ENCODE peak calls at places on chromosomes 13 and 19, in five cellular contexts. K is sigmoid colon, L is neuronal stem cell, C is fibroblast of lung, V is aorta. F is an unnamed sample.

GRCh38 chr19:441213-441823 is 19.5 kb downstream of the SHC2 start:
- DNase-seq in K (no peak), L (no peak), C (no peak), V (no peak), F (no peak)

GRCh38 chr13:91349992-91350911 is 2.8 kb downstream of the MIR17HG start:
- DNase-seq in K (no peak), L (no peak), C (no peak), V (no peak), F (no peak)

GRCh38 chr13:46751811-46752635 is 44.9 kb downstream of the ESD start:
- DNase-seq in K (no peak), L (no peak), C (no peak), V (no peak), F (no peak)

GRCh38 chr13:94209110-94209509 is 270.4 kb downstream of the DCT start:
- DNase-seq in K (no peak), L (no peak), C (peak; percentile 6), V (no peak), F (no peak)

GRCh38 chr19:18044825-18045304 is 36.9 kb downstream of the ARRDC2 start:
- DNase-seq in K (peak; percentile 87), L (no peak), C (peak; percentile 60), V (peak; percentile 86), F (peak; percentile 95)

GRCh38 chr13:109131698-109132257 is 502.4 kb downstream of the MYO16 start:
- DNase-seq in K (no peak), L (no peak), C (no peak), V (no peak), F (no peak)

GRCh38 chr13:80074143-80074752 is 266.7 kb downstream of the SPRY2 start:
- DNase-seq in K (no peak), L (no peak), C (no peak), V (no peak), F (no peak)

GRCh38 chr19:45265375-45265774 is 14.3 kb downstream of the MARK4 start:
- DNase-seq in K (no peak), L (no peak), C (no peak), V (no peak), F (no peak)

GRCh38 chr13:23715092-23715761 is 145.0 kb downstream of the TNFRSF19 start:
- DNase-seq in K (no peak), L (no peak), C (no peak), V (no peak), F (no peak)

DNA sequence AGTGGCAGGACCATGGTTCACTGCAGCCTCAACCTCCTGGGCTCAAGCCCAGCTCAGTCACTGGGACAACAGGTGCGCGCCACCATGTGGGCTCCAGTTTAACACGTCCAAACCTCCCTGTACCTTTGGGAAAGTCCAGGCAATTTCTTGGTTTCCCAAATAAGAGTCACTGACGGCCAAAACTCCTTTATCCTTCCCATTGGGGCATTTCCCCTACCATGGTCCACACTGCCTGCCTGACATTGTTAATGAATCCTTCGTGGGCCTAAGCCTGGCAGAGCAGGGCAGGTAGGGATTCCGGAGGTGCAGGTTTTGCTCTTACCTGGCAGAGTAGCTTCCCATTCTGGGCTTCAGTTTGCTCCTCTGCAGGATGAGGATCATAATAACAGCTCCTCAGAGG is 66.2 kb upstream of the TM9SF2 start:
- DNase-seq in K (no peak), L (no peak), C (no peak), V (no peak), F (no peak)
- H3K4me3 ChIP-seq in K (no peak overlapping the region), L (no peak overlapping the region), C (no peak overlapping the region), V (no peak overlapping the region), F (no peak overlapping the region)

GRCh38 chr13:113495494-113496251 is 5.2 kb upstream of the DCUN1D2 start:
- DNase-seq in K (no peak), L (no peak), C (peak; percentile 42), V (no peak), F (no peak)

GRCh38 chr13:113499936-113500335 is 9.4 kb upstream of the DCUN1D2 start:
- DNase-seq in K (no peak), L (no peak), C (peak; percentile 11), V (no peak), F (no peak)

GRCh38 chr13:113497217-113497616 is 6.7 kb upstream of the DCUN1D2 start:
- DNase-seq in K (no peak), L (no peak), C (peak; percentile 19), V (no peak), F (no peak)

GRCh38 chr13:113502686-113503085 is 12.2 kb upstream of the DCUN1D2 start:
- DNase-seq in K (no peak), L (no peak), C (no peak), V (no peak), F (no peak)

DNA sequence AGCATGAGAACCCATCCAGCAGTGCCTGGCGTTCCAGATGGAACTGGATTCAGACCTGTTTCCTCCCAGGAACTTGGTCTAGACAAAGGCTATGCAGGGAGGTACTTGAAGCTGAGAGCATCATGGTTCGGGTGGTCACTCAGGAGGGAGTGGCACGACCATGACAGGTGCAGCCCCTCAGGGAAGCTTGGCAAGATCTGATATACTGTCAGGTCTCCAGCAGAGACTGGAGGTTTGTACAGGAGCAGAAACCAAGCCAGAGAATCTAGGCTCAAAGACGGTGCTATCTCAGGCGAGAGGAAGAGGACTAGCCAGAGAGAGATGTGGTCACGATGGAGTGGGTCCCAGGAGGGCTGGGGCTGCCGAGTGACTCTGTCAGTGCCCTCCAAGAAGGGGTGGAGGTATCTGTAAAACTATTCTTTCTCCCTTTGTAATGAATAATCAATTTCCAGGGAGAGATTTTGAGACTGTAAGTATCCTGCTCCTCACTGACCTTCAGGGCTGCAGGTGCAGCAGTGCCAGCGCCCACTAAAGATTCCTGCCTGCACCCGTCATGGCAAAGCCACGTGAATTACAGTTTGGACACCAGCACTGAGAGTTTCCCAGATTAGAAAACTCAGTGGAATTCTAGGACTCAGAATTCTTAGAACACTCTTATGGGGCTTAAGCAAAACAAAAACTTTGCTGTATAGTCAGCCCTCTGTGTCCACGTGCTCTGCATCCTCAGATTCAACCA is 10.2 kb upstream of the DCUN1D2 start:
- DNase-seq in K (no peak), L (no peak), C (no peak), V (no peak), F (no peak)
- H3K4me1 ChIP-seq in K (peaks cover 19% of the 10 kb centered on the region), L (no peaks in the 10 kb centered on the region), C (peaks cover 4% of the 10 kb centered on the region), V (no peaks in the 10 kb centered on the region), F (no peaks in the 10 kb centered on the region)

GRCh38 chr19:13035820-13036365 is 40.6 kb downstream of the NFIX start:
- DNase-seq in K (no peak), L (no peak), C (no peak), V (no peak), F (no peak)
- H3K27ac ChIP-seq in K (peak overlapping the region; percentile 84), L (no peak overlapping the region), C (peak overlapping the region; percentile 91), V (peak overlapping the region; percentile 99), F (no peak overlapping the region)

GRCh38 chr19:3697094-3697493 is 3.2 kb downstream of the PIP5K1C start:
- DNase-seq in K (no peak), L (no peak), C (no peak), V (peak; percentile 74), F (peak; percentile 70)
- H3K4me3 ChIP-seq in K (no peak overlapping the region), L (no peak overlapping the region), C (no peak overlapping the region), V (no peak overlapping the region), F (no peak overlapping the region)

GRCh38 chr13:75906315-75906714 is 270.2 kb downstream of the LMO7 start:
- DNase-seq in K (no peak), L (no peak), C (no peak), V (no peak), F (no peak)

GRCh38 chr13:75908137-75908536 is 272.0 kb downstream of the LMO7 start:
- DNase-seq in K (no peak), L (no peak), C (peak; percentile 15), V (peak; percentile 73), F (no peak)

GRCh38 chr13:75904012-75904411 is 267.9 kb downstream of the LMO7 start:
- DNase-seq in K (no peak), L (no peak), C (no peak), V (no peak), F (no peak)

GRCh38 chr13:75910591-75910990 is 274.5 kb downstream of the LMO7 start:
- DNase-seq in K (no peak), L (no peak), C (no peak), V (no peak), F (no peak)

DNA sequence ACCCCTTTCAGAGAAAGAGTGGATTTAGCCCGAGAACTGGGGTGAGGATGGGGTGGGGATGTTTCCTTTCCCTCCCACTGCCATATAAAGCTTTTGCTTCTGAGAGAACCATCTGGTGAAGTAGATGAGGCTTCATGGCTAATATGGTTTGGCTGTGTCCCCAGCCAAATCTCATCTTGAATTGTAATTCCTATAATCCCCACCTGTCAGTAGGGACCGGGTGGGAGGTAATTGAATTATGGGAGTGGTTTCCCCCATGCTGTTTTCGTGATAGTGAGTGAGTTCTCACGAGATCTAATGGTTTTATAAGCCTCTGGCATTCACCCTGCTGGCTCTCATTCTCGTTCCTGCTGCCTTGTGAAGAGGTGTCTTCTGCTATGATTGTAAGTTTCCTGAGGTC is 270.9 kb downstream of the LMO7 start:
- DNase-seq in K (no peak), L (no peak), C (no peak), V (no peak), F (no peak)
- H3K4me1 ChIP-seq in K (no peaks in the 10 kb centered on the region), L (no peaks in the 10 kb centered on the region), C (no peaks in the 10 kb centered on the region), V (peaks cover 8% of the 10 kb centered on the region), F (no peaks in the 10 kb centered on the region)

GRCh38 chr13:27450921-27451461 is 627 bp upstream of the MTIF3 start:
- DNase-seq in K (peak; percentile 73), L (peak; percentile 5), C (peak; percentile 51), V (peak; percentile 82), F (peak; percentile 82)

GRCh38 chr13:27448308-27448707 is 2.1 kb downstream of the MTIF3 start:
- DNase-seq in K (no peak), L (no peak), C (no peak), V (no peak), F (no peak)

GRCh38 chr13:27449081-27449603 is 1.2 kb downstream of the MTIF3 start:
- DNase-seq in K (no peak), L (no peak), C (no peak), V (no peak), F (no peak)

GRCh38 chr13:27449936-27450828 is at the start of gene MTIF3:
- DNase-seq in K (peak; percentile 96), L (peak; percentile 90), C (peak; percentile 90), V (peak; percentile 96), F (peak; percentile 98)

DNA sequence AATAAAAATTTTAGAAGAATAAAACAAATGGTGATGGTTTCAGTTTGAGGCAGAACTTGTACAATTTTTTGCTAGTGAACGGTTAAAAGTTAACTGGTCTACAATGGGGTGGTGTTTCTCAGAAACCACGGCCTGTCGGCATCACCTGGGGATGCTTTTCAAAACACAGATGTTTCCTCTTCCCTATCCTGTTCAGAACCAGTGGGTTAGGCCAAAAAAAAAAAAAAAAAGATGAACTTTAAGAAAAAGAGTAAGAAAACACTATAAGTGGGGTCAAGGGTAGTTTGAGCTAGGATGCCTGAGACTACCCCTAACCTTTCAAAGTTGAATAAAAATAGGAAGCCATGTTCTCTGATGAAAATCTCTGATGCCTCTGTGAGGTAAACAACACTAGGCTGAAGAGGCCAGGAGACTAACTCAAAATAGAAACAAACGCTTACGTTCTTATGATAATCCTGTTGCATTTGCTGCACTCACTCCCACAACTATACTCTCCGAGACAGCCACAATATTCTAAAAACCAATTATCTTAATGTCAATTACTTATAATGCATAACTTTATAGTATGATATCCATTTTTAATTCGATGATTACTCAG is 3.3 kb downstream of the MTIF3 start:
- DNase-seq in K (no peak), L (no peak), C (no peak), V (no peak), F (no peak)
- H3K27ac ChIP-seq in K (peak overlapping the region; percentile 31), L (no peak overlapping the region), C (no peak overlapping the region), V (no peak overlapping the region), F (no peak overlapping the region)

GRCh38 chr19:28586501-28586900 is 626.5 kb downstream of the UQCRFS1 start:
- DNase-seq in K (no peak), L (no peak), C (no peak), V (no peak), F (no peak)
- H3K4me3 ChIP-seq in K (no peak overlapping the region), L (no peak overlapping the region), C (no peak overlapping the region), V (no peak overlapping the region), F (no peak overlapping the region)

F was measured in kidney.